ENCODE peak calls at places on chromosomes 16 and 17, in ten cellular contexts. H is left lung, I is tibial artery, K is Calu3, U is transverse colon, E is A673, T is ascending aorta, M is kidney, V is HFFc6, R is HL-60. S is an unnamed sample.

GRCh38 chr16:88922114-88922825 is 54.7 kb downstream of the CBFA2T3 start:
- DNase-seq in H (peak), T (no peak), E (peak), R (no peak), K (peak), M (peak), I (peak), U (peak), V (no peak), S (no peak)

GRCh38 chr17:40110026-40110425 is 9.6 kb upstream of the NR1D1 start:
- DNase-seq in U (no peak), I (peak), H (peak), V (no peak), R (no peak), E (no peak), K (no peak), T (no peak), M (peak), S (no peak)

GRCh38 chr17:55601874-55602364 is 90.7 kb upstream of the SMIM36 start:
- DNase-seq in T (no peak), R (peak), U (no peak), I (no peak), M (no peak), H (no peak), K (peak), V (peak), E (peak), S (no peak)

GRCh38 chr17:69326302-69327059 is 452 bp downstream of the ABCA5 start:
- DNase-seq in U (no peak), M (no peak), K (no peak), V (no peak), I (no peak), E (peak), T (no peak), H (no peak), R (no peak), S (no peak)

GRCh38 chr17:29949708-29950107 is 8.3 kb downstream of the EFCAB5 start:
- DNase-seq in U (no peak), K (no peak), V (no peak), I (no peak), E (no peak), R (no peak), H (no peak), M (no peak), T (no peak), S (no peak)

GRCh38 chr17:42508426-42509164 is 27.4 kb upstream of the NAGLU start:
- DNase-seq in U (no peak), V (no peak), T (no peak), E (no peak), H (no peak), K (no peak), M (no peak), R (no peak), I (no peak), S (no peak)

GRCh38 chr16:24685539-24686432 is 43.7 kb upstream of the TNRC6A start:
- DNase-seq in H (peak), U (peak), K (peak), R (no peak), M (peak), T (peak), I (peak), V (peak), E (no peak), S (no peak)

GRCh38 chr16:16059895-16060590 is 110.6 kb downstream of the ABCC1 start:
- DNase-seq in K (no peak), I (no peak), M (no peak), E (no peak), R (no peak), T (no peak), H (no peak), V (no peak), U (no peak), S (no peak)

GRCh38 chr17:51739245-51739886 is 419.1 kb downstream of the CA10 start:
- DNase-seq in U (no peak), V (no peak), E (no peak), R (no peak), H (no peak), K (no peak), I (no peak), M (no peak), T (no peak), S (no peak)

GRCh38 chr17:1414634-1415033 is 14.6 kb upstream of the YWHAE start:
- DNase-seq in E (no peak), U (no peak), K (no peak), I (no peak), T (no peak), M (peak), R (no peak), H (no peak), V (no peak), S (no peak)

GRCh38 chr16:68355447-68356248 is 44.8 kb downstream of the PRMT7 start:
- DNase-seq in H (no peak), T (no peak), K (no peak), M (peak), R (peak), I (no peak), U (no peak), V (no peak), E (no peak), S (no peak)

GRCh38 chr17:39757931-39758873 is 20.5 kb downstream of the GRB7 start:
- DNase-seq in K (no peak), R (peak), I (no peak), V (no peak), E (no peak), T (no peak), M (no peak), U (peak), H (no peak), S (no peak)

GRCh38 chr16:87351320-87351698 is 32.3 kb downstream of the FBXO31 start:
- DNase-seq in R (no peak), M (no peak), H (no peak), V (no peak), U (no peak), T (no peak), I (no peak), E (no peak), K (no peak), S (no peak)

GRCh38 chr17:67576471-67576870 is 141.3 kb upstream of the NOL11 start:
- DNase-seq in I (no peak), K (no peak), E (no peak), M (no peak), R (no peak), U (no peak), V (no peak), H (no peak), T (no peak), S (no peak)

GRCh38 chr16:4938683-4939030 is 1.7 kb upstream of the PPL start:
- DNase-seq in E (no peak), T (no peak), V (no peak), I (no peak), U (no peak), K (no peak), R (no peak), H (no peak), M (no peak), S (no peak)

GRCh38 chr17:49717371-49717841 is 9.6 kb upstream of the SLC35B1 start:
- DNase-seq in M (no peak), V (no peak), R (no peak), U (no peak), K (no peak), I (no peak), T (no peak), E (no peak), H (no peak), S (no peak)

GRCh38 chr16:11990672-11991390 is 14.3 kb downstream of the SNX29 start:
- DNase-seq in T (no peak), U (no peak), V (no peak), M (no peak), I (no peak), K (no peak), R (no peak), H (no peak), E (no peak), S (no peak)

GRCh38 chr17:50905460-50905803 is 39.3 kb upstream of the TOB1 start:
- DNase-seq in I (no peak), M (no peak), U (no peak), E (no peak), K (peak), V (no peak), H (no peak), R (no peak), T (no peak), S (no peak)

GRCh38 chr17:44044092-44044491 is 22.4 kb downstream of the LSM12 start:
- DNase-seq in K (no peak), E (no peak), I (no peak), V (no peak), M (no peak), R (no peak), T (no peak), U (no peak), H (no peak), S (no peak)

GRCh38 chr16:87657621-87658192 is 55.4 kb downstream of the JPH3 start:
- DNase-seq in H (no peak), R (no peak), I (no peak), K (peak), M (no peak), E (peak), T (no peak), U (no peak), V (no peak), S (no peak)

GRCh38 chr17:142876-143784 is 5.8 kb downstream of the SCGB1C2 start:
- DNase-seq in K (no peak), T (no peak), H (peak), U (no peak), E (no peak), M (peak), I (peak), V (no peak), R (no peak), S (peak)

GRCh38 chr16:56832768-56833167 is 32.2 kb upstream of the SLC12A3 start:
- DNase-seq in I (no peak), R (no peak), M (no peak), E (no peak), V (no peak), U (no peak), K (no peak), T (no peak), H (no peak), S (no peak)

GRCh38 chr16:35152067-35152627 is 1692.7 kb downstream of the TP53TG3F start:
- DNase-seq in K (no peak), E (no peak), U (no peak), I (peak), M (no peak), H (no peak), R (no peak), V (no peak), T (no peak), S (no peak)

GRCh38 chr16:16033208-16033717 is 83.8 kb downstream of the ABCC1 start:
- DNase-seq in M (no peak), H (no peak), V (no peak), K (no peak), T (no peak), I (no peak), R (peak), U (no peak), E (no peak), S (no peak)

GRCh38 chr17:55391244-55391757 is 30.3 kb downstream of the MMD start:
- DNase-seq in T (no peak), R (no peak), E (no peak), H (no peak), U (no peak), M (no peak), K (no peak), V (no peak), I (no peak), S (no peak)

GRCh38 chr16:80055831-80056230 is 455.3 kb upstream of the MAF start:
- DNase-seq in E (no peak), M (no peak), T (no peak), H (no peak), V (no peak), I (no peak), R (no peak), K (no peak), U (no peak), S (no peak)

GRCh38 chr17:38724337-38724988 is 5.7 kb upstream of the CISD3 start:
- DNase-seq in K (no peak), I (no peak), V (no peak), T (no peak), M (no peak), H (no peak), U (peak), E (no peak), R (no peak), S (no peak)

GRCh38 chr17:32383926-32384434 is 34.0 kb downstream of the ZNF207 start:
- DNase-seq in T (no peak), E (no peak), I (no peak), R (no peak), K (no peak), M (no peak), U (no peak), H (no peak), V (no peak), S (no peak)

GRCh38 chr17:26775219-26775822 is 518.6 kb upstream of the WSB1 start:
- DNase-seq in R (no peak), H (no peak), I (peak), U (no peak), M (peak), E (no peak), T (no peak), V (no peak), K (no peak), S (no peak)

GRCh38 chr17:10135539-10136257 is 62.7 kb downstream of the GAS7 start:
- DNase-seq in E (peak), T (no peak), I (no peak), H (peak), U (peak), V (peak), M (peak), K (no peak), R (peak), S (peak)

GRCh38 chr17:8949061-8949622 is 16.4 kb downstream of the PIK3R5 start:
- DNase-seq in I (no peak), K (no peak), U (no peak), R (no peak), T (no peak), M (no peak), E (no peak), H (no peak), V (no peak), S (no peak)

GRCh38 chr16:25905810-25906209 is 214.1 kb downstream of the HS3ST4 start:
- DNase-seq in K (no peak), R (no peak), H (no peak), I (no peak), E (no peak), T (no peak), M (no peak), V (no peak), U (no peak), S (no peak)

GRCh38 chr16:80144191-80144590 is 396.6 kb upstream of the DYNLRB2 start:
- DNase-seq in R (no peak), I (no peak), K (no peak), H (no peak), U (no peak), M (no peak), V (no peak), T (no peak), E (no peak), S (no peak)

GRCh38 chr17:17558431-17558830 is 33.1 kb downstream of the PEMT start:
- DNase-seq in R (no peak), K (no peak), U (no peak), V (no peak), T (no peak), I (no peak), E (no peak), H (no peak), M (no peak), S (no peak)

GRCh38 chr17:13374203-13375143 is 227.3 kb downstream of the HS3ST3A1 start:
- DNase-seq in M (no peak), I (no peak), V (no peak), E (no peak), U (no peak), K (no peak), T (no peak), H (no peak), R (no peak), S (no peak)

GRCh38 chr16:78676351-78676750 is 576.9 kb downstream of the WWOX start:
- DNase-seq in U (no peak), H (no peak), E (no peak), R (no peak), V (no peak), T (no peak), M (no peak), I (no peak), K (no peak), S (no peak)

GRCh38 chr17:6454495-6455320 is 10.5 kb downstream of the PIMREG start:
- DNase-seq in V (no peak), K (no peak), R (no peak), M (peak), I (no peak), E (no peak), U (no peak), T (no peak), H (no peak), S (no peak)

DNA sequence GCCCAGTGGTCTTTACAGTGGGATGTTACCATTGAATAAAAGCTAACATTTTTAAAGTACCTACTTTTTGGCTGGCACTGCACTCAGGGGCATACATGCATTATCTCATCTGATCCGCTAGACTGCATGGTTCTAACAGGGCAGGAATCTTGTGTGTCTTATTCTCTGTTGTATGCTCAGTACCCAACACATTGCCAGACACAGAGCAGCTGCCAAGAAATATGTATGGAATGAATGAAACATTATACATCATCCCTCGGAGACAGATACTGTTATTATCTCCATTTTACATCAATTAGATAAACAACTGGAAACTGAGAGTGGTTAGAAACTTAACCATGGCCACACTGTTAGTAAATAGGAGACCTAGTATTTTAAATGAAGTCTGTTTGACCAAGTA is 74.1 kb upstream of the CDH11 start:
- DNase-seq in I (no peak), R (no peak), M (no peak), V (peak), U (no peak), T (no peak), K (no peak), E (peak), H (no peak), S (no peak)
- TF ChIP-seq CTCF in I (no peak), R (no peak), M (no peak), V (no peak), U (no peak), T (no peak), K (no peak), E (no peak), H (no peak), S (no peak)

GRCh38 chr16:86231321-86231995 is 278.9 kb upstream of the FOXF1 start:
- DNase-seq in V (no peak), U (no peak), E (no peak), K (no peak), I (no peak), H (no peak), R (no peak), M (peak), T (no peak), S (no peak)

GRCh38 chr16:86229866-86230656 is 280.3 kb upstream of the FOXF1 start:
- DNase-seq in K (no peak), T (no peak), U (no peak), R (no peak), H (no peak), E (no peak), M (peak), V (no peak), I (no peak), S (no peak)

GRCh38 chr16:86228713-86229112 is 281.6 kb upstream of the FOXF1 start:
- DNase-seq in T (no peak), V (no peak), U (no peak), R (no peak), E (no peak), H (no peak), K (no peak), I (no peak), M (no peak), S (no peak)

GRCh38 chr16:86227801-86228200 is 282.5 kb upstream of the FOXF1 start:
- DNase-seq in M (peak), V (peak), R (no peak), E (no peak), U (no peak), T (no peak), H (no peak), K (no peak), I (no peak), S (no peak)

GRCh38 chr16:86229283-86229682 is 281.0 kb upstream of the FOXF1 start:
- DNase-seq in M (no peak), U (no peak), E (no peak), I (no peak), V (no peak), T (no peak), H (no peak), R (no peak), K (no peak), S (no peak)
- TF ChIP-seq CTCF in M (no peak), U (no peak), E (no peak), I (no peak), V (no peak), T (no peak), H (no peak), R (no peak), K (no peak), S (no peak)

GRCh38 chr17:76681222-76682137 is 29.3 kb downstream of the MXRA7 start:
- DNase-seq in H (peak), M (peak), T (no peak), R (peak), V (peak), I (no peak), K (peak), E (peak), U (peak), S (peak)
- TF ChIP-seq CTCF in H (peak), M (peak), T (peak), R (peak), V (peak), I (peak), K (peak), E (peak), U (peak), S (peak)

GRCh38 chr16:50778284-50779163 is 36.6 kb downstream of the CYLD start:
- DNase-seq in K (no peak), U (no peak), E (no peak), T (no peak), V (no peak), H (no peak), R (no peak), M (no peak), I (no peak), S (no peak)

GRCh38 chr16:50776042-50776441 is 34.2 kb downstream of the CYLD start:
- DNase-seq in T (no peak), H (no peak), E (no peak), V (no peak), K (no peak), I (no peak), R (no peak), U (no peak), M (no peak), S (no peak)

GRCh38 chr16:50781518-50781917 is 39.6 kb downstream of the CYLD start:
- DNase-seq in M (no peak), T (no peak), E (no peak), V (no peak), U (no peak), I (no peak), K (no peak), H (no peak), R (no peak), S (no peak)

GRCh38 chr16:50781043-50781442 is 39.2 kb downstream of the CYLD start:
- DNase-seq in U (no peak), H (no peak), T (no peak), K (no peak), M (no peak), I (no peak), V (no peak), R (no peak), E (no peak), S (no peak)
- TF ChIP-seq CTCF in U (no peak), H (no peak), T (no peak), K (no peak), M (no peak), I (no peak), V (peak), R (no peak), E (peak), S (peak)

GRCh38 chr16:29315916-29316517 is 90.5 kb downstream of the NPIPB11 start:
- DNase-seq in V (no peak), K (peak), U (no peak), H (no peak), E (peak), I (peak), R (no peak), M (no peak), T (no peak), S (no peak)
- TF ChIP-seq CTCF in V (peak), K (peak), U (no peak), H (no peak), E (no peak), I (peak), R (no peak), M (peak), T (peak), S (no peak)

GRCh38 chr16:17970816-17971291 is 365.7 kb downstream of the NPIPA8 start:
- DNase-seq in K (no peak), V (no peak), E (no peak), I (peak), R (no peak), T (no peak), U (no peak), H (no peak), M (no peak), S (no peak)
- TF ChIP-seq CTCF in K (no peak), V (peak), E (no peak), I (no peak), R (no peak), T (no peak), U (no peak), H (no peak), M (peak), S (no peak)

DNA sequence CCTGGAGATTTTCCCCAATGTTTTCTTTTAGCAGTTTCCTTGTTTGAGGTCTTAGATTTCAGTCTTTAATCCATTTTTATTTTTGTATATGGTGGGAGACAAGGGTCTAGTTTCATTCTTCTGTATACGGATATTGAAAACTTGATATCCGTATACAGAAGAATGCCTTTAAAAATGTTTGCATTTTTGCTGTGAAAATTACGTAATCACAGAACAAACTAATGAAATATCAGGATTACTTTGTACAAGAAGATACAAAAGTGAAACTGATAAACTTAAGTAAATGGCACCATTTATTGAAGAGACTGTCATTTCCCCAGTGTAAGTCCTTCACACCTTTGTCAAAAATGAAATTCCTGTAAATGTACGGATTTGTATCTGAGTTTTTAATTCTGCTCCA is 13.3 kb downstream of the CEP112 start:
- DNase-seq in V (no peak), I (no peak), R (no peak), H (no peak), M (no peak), E (no peak), U (no peak), T (no peak), K (no peak), S (no peak)
- TF ChIP-seq CTCF in V (no peak), I (no peak), R (no peak), H (no peak), M (no peak), E (no peak), U (no peak), T (no peak), K (no peak), S (no peak)